ENCODE peak calls at places on chromosomes 12 and 14, in nine cellular contexts. G is hepatocyte, K is GM23338, S is MM.1S, X is GM23248, H is PC-3, L is HCT116, D is OCI-LY7, C is SK-N-SH. Q is an unnamed sample.

GRCh38 chr12:19239046-19239445 is 109.5 kb downstream of the PLEKHA5 start:
- DNase-seq in G (no peak), D (no peak), C (no peak), X (no peak), S (no peak), L (no peak), H (no peak), K (no peak), Q (no peak)

GRCh38 chr14:89771251-89771650 is 183.3 kb downstream of the EFCAB11 start:
- DNase-seq in L (no peak), K (no peak), X (no peak), D (no peak), G (no peak), C (no peak), H (peak), S (no peak), Q (no peak)

GRCh38 chr12:123713398-123714301 is 1.5 kb downstream of the ATP6V0A2 start:
- DNase-seq in H (peak), G (peak), S (peak), D (peak), C (peak), L (no peak), X (peak), K (no peak), Q (no peak)

GRCh38 chr12:96239711-96240234 is 45.6 kb downstream of the ELK3 start:
- DNase-seq in X (peak), K (no peak), C (peak), L (no peak), H (no peak), S (no peak), G (peak), D (no peak), Q (no peak)

GRCh38 chr12:114692558-114693531 is 8.9 kb upstream of the TBX3 start:
- DNase-seq in X (peak), K (peak), D (no peak), G (peak), L (no peak), H (peak), C (peak), S (no peak), Q (peak)

GRCh38 chr12:49296034-49296835 is 1.3 kb downstream of the PRPH start:
- DNase-seq in H (peak), X (peak), L (no peak), D (peak), G (peak), S (peak), K (peak), C (peak), Q (peak)

GRCh38 chr12:111582133-111582747 is 16.9 kb downstream of the ATXN2 start:
- DNase-seq in X (no peak), S (no peak), L (no peak), D (no peak), K (no peak), G (no peak), C (no peak), H (no peak), Q (no peak)

GRCh38 chr14:43795600-43796228 is 711.4 kb downstream of the FSCB start:
- DNase-seq in L (no peak), H (peak), K (peak), C (no peak), S (no peak), X (peak), D (no peak), G (peak), Q (no peak)

GRCh38 chr12:117120787-117121186 is 21.6 kb upstream of the TESC start:
- DNase-seq in H (no peak), C (no peak), S (no peak), D (no peak), K (no peak), L (no peak), G (no peak), X (no peak), Q (no peak)

GRCh38 chr14:28436821-28437220 is 329.8 kb upstream of the FOXG1 start:
- DNase-seq in L (no peak), G (no peak), C (no peak), K (no peak), X (no peak), H (no peak), S (no peak), D (no peak), Q (no peak)

GRCh38 chr14:75299576-75299975 is 20.9 kb downstream of the FOS start:
- DNase-seq in S (no peak), K (no peak), C (no peak), L (no peak), H (no peak), X (no peak), G (no peak), D (no peak), Q (no peak)

GRCh38 chr12:122215789-122216188 is 10.1 kb downstream of the DIABLO start:
- DNase-seq in X (peak), H (no peak), D (no peak), K (no peak), L (no peak), C (no peak), S (no peak), G (no peak), Q (no peak)

GRCh38 chr14:71321556-71322315 is 414.5 kb downstream of the PCNX1 start:
- DNase-seq in X (peak), H (peak), S (no peak), C (no peak), L (peak), G (peak), K (peak), D (peak), Q (peak)

GRCh38 chr12:132460571-132460970 is 29.4 kb upstream of the FBRSL1 start:
- DNase-seq in X (peak), S (no peak), C (no peak), K (peak), H (peak), L (no peak), G (no peak), D (no peak), Q (no peak)

GRCh38 chr12:109943811-109944210 is 43.7 kb downstream of the TCHP start:
- DNase-seq in S (no peak), L (no peak), H (no peak), D (no peak), X (no peak), K (no peak), G (no peak), C (no peak), Q (no peak)

GRCh38 chr12:12449533-12450025 is 92.7 kb downstream of the BORCS5 start:
- DNase-seq in K (no peak), G (peak), H (peak), C (no peak), L (no peak), S (no peak), D (no peak), X (no peak), Q (no peak)

GRCh38 chr12:92703777-92704176 is 988 bp downstream of the PLEKHG7 start:
- DNase-seq in K (peak), C (no peak), G (no peak), X (no peak), S (no peak), L (no peak), D (no peak), H (no peak), Q (no peak)

GRCh38 chr12:24948452-24948815 is 467 bp downstream of the BCAT1 start:
- DNase-seq in D (peak), S (peak), L (no peak), X (peak), H (no peak), K (peak), G (peak), C (peak), Q (peak)

GRCh38 chr12:124390442-124391116 is 95.7 kb downstream of the RFLNA start:
- DNase-seq in C (no peak), D (peak), K (no peak), X (peak), L (peak), H (peak), S (no peak), G (no peak), Q (no peak)

GRCh38 chr12:105944628-105945027 is 194.1 kb downstream of the NUAK1 start:
- DNase-seq in K (no peak), H (no peak), G (no peak), C (no peak), D (no peak), X (no peak), S (no peak), L (no peak), Q (no peak)

GRCh38 chr12:70252832-70253231 is 9.6 kb downstream of the CNOT2 start:
- DNase-seq in L (no peak), H (no peak), X (no peak), S (no peak), C (no peak), K (no peak), G (no peak), D (no peak), Q (no peak)

GRCh38 chr12:76489737-76490136 is 69.8 kb downstream of the OSBPL8 start:
- DNase-seq in D (no peak), H (peak), L (no peak), G (no peak), K (no peak), X (peak), C (no peak), S (no peak), Q (no peak)

GRCh38 chr12:106342397-106343212 is 14.9 kb upstream of the POLR3B start:
- DNase-seq in X (peak), D (no peak), C (no peak), L (no peak), G (peak), K (no peak), H (peak), S (no peak), Q (no peak)

GRCh38 chr12:32535260-32535999 is 136.1 kb downstream of the FGD4 start:
- DNase-seq in D (peak), S (peak), H (peak), X (peak), C (peak), L (no peak), G (peak), K (peak), Q (peak)

GRCh38 chr14:21505009-21505553 is 6.1 kb downstream of the METTL3 start:
- DNase-seq in D (no peak), X (no peak), C (no peak), G (no peak), H (no peak), S (peak), L (no peak), K (no peak), Q (no peak)

GRCh38 chr14:56154321-56154720 is 36.1 kb downstream of the PELI2 start:
- DNase-seq in D (no peak), K (no peak), X (no peak), L (no peak), C (no peak), S (no peak), H (no peak), G (no peak), Q (no peak)

GRCh38 chr12:81245458-81245857 is 167.6 kb downstream of the ACSS3 start:
- DNase-seq in D (no peak), L (no peak), C (no peak), H (no peak), S (no peak), X (no peak), G (peak), K (no peak), Q (no peak)

GRCh38 chr12:14284189-14284722 is 81.2 kb upstream of the ATF7IP start:
- DNase-seq in L (no peak), C (no peak), S (no peak), G (peak), H (no peak), K (peak), X (no peak), D (peak), Q (peak)

GRCh38 chr14:61184117-61184516 is 97.0 kb downstream of the TMEM30B start:
- DNase-seq in L (no peak), H (peak), G (no peak), D (no peak), K (no peak), X (peak), S (no peak), C (no peak), Q (no peak)

DNA sequence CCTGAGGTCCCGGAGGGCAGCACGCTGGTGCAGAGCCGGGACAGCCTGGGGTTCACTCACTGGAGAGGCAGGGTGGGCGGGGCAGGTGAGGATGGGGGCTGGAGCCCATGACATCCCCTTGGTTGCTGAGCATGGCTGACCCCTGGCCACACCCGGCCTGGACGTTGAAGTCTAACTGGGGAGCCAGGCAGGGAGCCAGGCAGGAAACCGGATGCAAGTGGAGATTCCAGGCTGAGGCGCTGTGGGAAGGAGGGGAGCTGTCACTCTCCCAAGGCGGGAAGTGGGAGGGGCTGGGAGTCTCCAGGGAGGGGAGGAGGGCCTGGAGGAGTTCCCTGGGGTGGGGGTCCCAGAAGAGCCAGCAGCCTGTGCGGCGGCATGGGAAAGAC is 7.7 kb upstream of the INF2 start:
- DNase-seq in D (no peak), L (no peak), H (peak), S (no peak), C (peak), K (peak), G (peak), X (peak), Q (peak)
- TF ChIP-seq EZH2phosphoT487 in D (no peak), L (no peak), H (no peak), S (no peak), C (no peak), K (no peak), G (no peak), X (no peak), Q (no peak)

GRCh38 chr12:119463211-119463914 is 128.8 kb downstream of the CCDC60 start:
- DNase-seq in D (no peak), K (no peak), L (no peak), S (no peak), X (no peak), H (no peak), C (no peak), G (no peak), Q (no peak)
- H2AFZ ChIP-seq in D (no peak), K (no peak), L (no peak), S (no peak), X (no peak), H (no peak), C (no peak), G (no peak), Q (no peak)

GRCh38 chr14:102691763-102692162 is 85.5 kb upstream of the TRAF3 start:
- DNase-seq in S (no peak), K (no peak), C (no peak), X (no peak), D (no peak), G (no peak), H (peak), L (no peak), Q (no peak)

GRCh38 chr14:102694530-102695171 is 82.6 kb upstream of the TRAF3 start:
- DNase-seq in L (peak), H (peak), C (peak), X (peak), D (peak), K (peak), S (peak), G (peak), Q (peak)

GRCh38 chr14:102695172-102695569 is 82.1 kb upstream of the TRAF3 start:
- DNase-seq in G (no peak), X (no peak), C (no peak), L (no peak), H (no peak), K (no peak), S (no peak), D (no peak), Q (no peak)

GRCh38 chr14:102692334-102692733 is 84.9 kb upstream of the TRAF3 start:
- DNase-seq in X (peak), D (no peak), K (no peak), S (no peak), C (no peak), L (no peak), H (no peak), G (no peak), Q (no peak)

DNA sequence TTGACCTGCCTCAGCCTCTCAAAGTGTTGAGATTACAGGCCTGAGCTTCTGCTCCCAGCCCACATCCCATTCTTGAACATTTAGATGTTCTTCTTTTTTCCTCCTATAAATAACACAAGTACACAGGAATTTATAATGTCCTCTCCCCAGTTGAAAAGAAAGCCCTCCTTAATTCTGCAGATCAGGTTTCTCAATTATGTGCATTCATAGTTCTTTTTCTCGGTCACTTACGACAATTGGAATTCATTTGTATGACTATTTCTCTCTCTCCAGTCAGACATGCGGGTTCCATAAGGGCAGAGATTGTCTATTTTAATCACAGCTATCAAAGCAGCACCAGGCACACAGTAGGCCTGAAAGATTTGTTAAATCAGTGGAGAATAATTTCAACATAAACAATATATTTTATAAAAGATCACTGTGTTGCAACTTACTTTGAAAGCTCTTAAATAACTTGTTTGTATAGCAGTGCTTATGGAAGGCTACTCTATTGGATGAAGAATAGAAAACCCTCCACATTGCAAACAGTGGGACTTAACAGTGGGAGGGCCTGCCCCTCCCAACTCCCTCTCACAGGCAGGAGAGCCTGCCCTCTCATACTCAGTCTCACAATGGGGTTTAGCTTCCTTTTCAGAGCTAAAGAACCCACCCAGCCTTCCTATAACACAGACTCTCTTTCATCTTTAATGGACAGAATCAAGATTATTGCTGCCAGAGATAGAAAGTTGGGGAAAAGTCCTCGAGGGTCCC is 84.1 kb upstream of the TRAF3 start:
- DNase-seq in L (no peak), H (no peak), X (no peak), S (no peak), G (peak), C (no peak), K (peak), D (no peak), Q (peak)
- H3K4me2 ChIP-seq in L (no peak), H (no peak), X (no peak), S (no peak), G (no peak), C (no peak), K (no peak), D (no peak), Q (peak)

GRCh38 chr14:95946867-95947266 is 70.2 kb downstream of the TUNAR start:
- DNase-seq in D (no peak), G (no peak), L (no peak), H (no peak), K (peak), X (no peak), S (no peak), C (no peak), Q (no peak)
- TF ChIP-seq EZH2phosphoT487 in D (no peak), G (no peak), L (no peak), H (no peak), K (no peak), X (no peak), S (no peak), C (no peak), Q (no peak)

GRCh38 chr14:51424569-51425251 is 184.7 kb downstream of the TMX1 start:
- DNase-seq in X (peak), G (no peak), D (no peak), K (peak), L (no peak), S (no peak), H (no peak), C (no peak), Q (peak)

GRCh38 chr14:51419685-51420084 is 179.6 kb downstream of the TMX1 start:
- DNase-seq in K (no peak), S (peak), G (no peak), C (no peak), H (no peak), L (no peak), D (peak), X (no peak), Q (no peak)

GRCh38 chr14:51428981-51429380 is 188.9 kb downstream of the TMX1 start:
- DNase-seq in G (no peak), H (no peak), L (no peak), K (no peak), D (no peak), S (no peak), C (no peak), X (no peak), Q (no peak)

GRCh38 chr14:51422704-51423103 is 182.7 kb downstream of the TMX1 start:
- DNase-seq in C (no peak), X (no peak), D (no peak), H (no peak), S (no peak), G (no peak), K (no peak), L (peak), Q (no peak)

GRCh38 chr14:51424041-51424440 is 184.0 kb downstream of the TMX1 start:
- DNase-seq in H (no peak), X (no peak), L (no peak), G (no peak), K (no peak), C (no peak), D (no peak), S (no peak), Q (no peak)
- H2AFZ ChIP-seq in H (no peak), X (peak), L (no peak), G (no peak), K (peak), C (peak), D (no peak), S (no peak), Q (peak)

DNA sequence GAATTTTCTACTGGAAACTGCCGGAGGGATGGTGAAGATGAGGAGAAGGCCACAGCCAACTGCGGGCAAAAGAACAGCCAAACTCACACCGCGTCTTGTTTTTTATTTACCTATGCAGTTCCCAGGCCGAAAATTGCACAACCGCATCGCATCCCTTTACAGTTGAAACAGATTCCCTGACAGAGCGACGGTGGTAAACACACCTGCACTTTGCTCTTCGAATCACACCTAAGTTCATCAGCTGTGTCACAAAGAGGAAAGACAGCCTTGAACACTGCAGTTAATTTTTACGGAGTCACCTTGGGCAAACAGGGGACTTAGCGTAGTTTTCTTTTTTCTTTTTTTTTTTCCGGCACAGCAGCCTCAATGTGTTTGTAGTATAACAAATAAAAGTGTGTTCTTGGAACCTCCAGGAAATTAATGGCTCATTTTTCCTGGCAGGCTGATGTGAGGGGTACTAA is 272.0 kb upstream of the DIO3 start:
- DNase-seq in D (no peak), C (no peak), S (no peak), X (no peak), L (no peak), K (no peak), G (peak), H (no peak), Q (no peak)
- H3K4me2 ChIP-seq in D (no peak), C (no peak), S (no peak), X (no peak), L (no peak), K (peak), G (peak), H (no peak), Q (no peak)

DNA sequence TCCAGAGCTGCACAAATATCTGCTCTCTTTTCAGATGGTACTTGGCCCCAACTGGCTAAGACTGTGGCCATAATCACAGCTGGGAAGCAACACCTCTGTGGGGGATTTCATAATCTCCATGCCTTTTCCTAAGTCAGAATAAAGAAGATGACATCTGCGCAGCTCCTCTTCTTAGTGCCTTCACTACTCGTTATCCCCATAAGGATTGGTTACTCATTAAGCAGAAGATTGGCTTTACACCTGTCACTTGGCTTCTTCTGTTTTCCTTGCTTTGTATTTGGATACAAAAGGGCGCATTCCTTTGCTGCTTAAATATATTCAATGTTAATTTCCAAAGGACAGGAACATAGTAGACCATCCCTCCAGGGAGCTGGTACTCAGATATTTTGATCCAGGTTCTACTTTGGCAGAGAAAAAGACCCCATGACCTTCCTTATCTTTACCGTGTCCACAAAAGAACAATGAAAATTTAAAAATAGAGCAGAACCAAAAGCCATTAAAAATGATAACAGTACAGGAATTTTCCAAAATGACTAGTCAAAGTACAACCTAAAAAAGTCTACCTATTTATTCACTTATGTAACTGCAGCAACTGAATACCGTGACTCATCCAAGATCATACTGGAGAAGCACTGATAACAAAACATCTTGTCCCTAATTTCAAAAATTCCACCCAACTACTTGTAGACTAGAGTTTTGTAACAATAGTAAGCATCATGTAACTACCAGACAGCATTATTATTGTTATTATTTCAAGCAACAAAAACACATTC is 352.3 kb upstream of the TMPO start:
- DNase-seq in K (no peak), S (no peak), H (no peak), X (no peak), C (no peak), G (no peak), D (no peak), L (no peak), Q (peak)
- TF ChIP-seq EZH2phosphoT487 in K (no peak), S (no peak), H (no peak), X (no peak), C (no peak), G (no peak), D (no peak), L (no peak), Q (no peak)